ENCODE peak calls at places on chromosomes 1 and 21, in ten cellular contexts. One of them, this sample, is unnamed.

GRCh38 chr1:156262461-156263287 is 14.8 kb upstream of the PAQR6 start:
- DNase-seq in uterus: no peak
- DNase-seq in MV-4-11: no peak
- DNase-seq in mucosa of descending colon: no peak
- DNase-seq in lower lobe of right lung: no peak
- DNase-seq in endothelial cell: no peak
- DNase-seq in tibial artery: no peak
- DNase-seq in mucosa of gallbladder: no peak
- DNase-seq in T-helper 9 cell: no peak
- DNase-seq in small intestine: no peak
- DNase-seq in this sample: no peak

GRCh38 chr1:42211224-42211623 is 46.7 kb upstream of the GUCA2A start:
- DNase-seq in uterus: no peak
- DNase-seq in MV-4-11: no peak
- DNase-seq in mucosa of descending colon: no peak
- DNase-seq in lower lobe of right lung: no peak
- DNase-seq in endothelial cell: no peak
- DNase-seq in tibial artery: no peak
- DNase-seq in mucosa of gallbladder: no peak
- DNase-seq in T-helper 9 cell: no peak
- DNase-seq in small intestine: no peak
- DNase-seq in this sample: no peak

GRCh38 chr21:15679630-15680029 is 50.2 kb upstream of the USP25 start:
- DNase-seq in uterus: no peak
- DNase-seq in MV-4-11: no peak
- DNase-seq in mucosa of descending colon: no peak
- DNase-seq in lower lobe of right lung: no peak
- DNase-seq in endothelial cell: no peak
- DNase-seq in tibial artery: no peak
- DNase-seq in mucosa of gallbladder: no peak
- DNase-seq in T-helper 9 cell: no peak
- DNase-seq in small intestine: no peak
- DNase-seq in this sample: peak

GRCh38 chr1:71193153-71193552 is 112.3 kb upstream of the ZRANB2 start:
- DNase-seq in uterus: no peak
- DNase-seq in MV-4-11: no peak
- DNase-seq in mucosa of descending colon: no peak
- DNase-seq in lower lobe of right lung: no peak
- DNase-seq in endothelial cell: no peak
- DNase-seq in tibial artery: no peak
- DNase-seq in mucosa of gallbladder: peak
- DNase-seq in T-helper 9 cell: no peak
- DNase-seq in small intestine: no peak
- DNase-seq in this sample: no peak

GRCh38 chr1:154849645-154850131 is 20.4 kb downstream of the KCNN3 start:
- DNase-seq in uterus: no peak
- DNase-seq in MV-4-11: no peak
- DNase-seq in mucosa of descending colon: no peak
- DNase-seq in lower lobe of right lung: no peak
- DNase-seq in endothelial cell: no peak
- DNase-seq in tibial artery: no peak
- DNase-seq in mucosa of gallbladder: no peak
- DNase-seq in T-helper 9 cell: no peak
- DNase-seq in small intestine: no peak
- DNase-seq in this sample: peak

GRCh38 chr1:2314297-2314802 is 77.0 kb downstream of the MORN1 start:
- DNase-seq in uterus: peak
- DNase-seq in MV-4-11: peak
- DNase-seq in mucosa of descending colon: peak
- DNase-seq in lower lobe of right lung: peak
- DNase-seq in endothelial cell: peak
- DNase-seq in tibial artery: peak
- DNase-seq in mucosa of gallbladder: peak
- DNase-seq in T-helper 9 cell: no peak
- DNase-seq in small intestine: no peak
- DNase-seq in this sample: no peak

GRCh38 chr1:220338759-220339158 is 66.5 kb upstream of the RAB3GAP2 start:
- DNase-seq in uterus: no peak
- DNase-seq in MV-4-11: no peak
- DNase-seq in mucosa of descending colon: no peak
- DNase-seq in lower lobe of right lung: no peak
- DNase-seq in endothelial cell: no peak
- DNase-seq in tibial artery: no peak
- DNase-seq in mucosa of gallbladder: no peak
- DNase-seq in T-helper 9 cell: no peak
- DNase-seq in small intestine: no peak
- DNase-seq in this sample: no peak

GRCh38 chr1:117339866-117340357 is 27.3 kb upstream of the MAN1A2 start:
- DNase-seq in uterus: peak
- DNase-seq in MV-4-11: peak
- DNase-seq in mucosa of descending colon: no peak
- DNase-seq in lower lobe of right lung: no peak
- DNase-seq in endothelial cell: no peak
- DNase-seq in tibial artery: no peak
- DNase-seq in mucosa of gallbladder: peak
- DNase-seq in T-helper 9 cell: no peak
- DNase-seq in small intestine: peak
- DNase-seq in this sample: peak

GRCh38 chr1:153771841-153772593 is 3.2 kb upstream of the SLC27A3 start:
- DNase-seq in uterus: peak
- DNase-seq in MV-4-11: no peak
- DNase-seq in mucosa of descending colon: no peak
- DNase-seq in lower lobe of right lung: no peak
- DNase-seq in endothelial cell: peak
- DNase-seq in tibial artery: no peak
- DNase-seq in mucosa of gallbladder: no peak
- DNase-seq in T-helper 9 cell: no peak
- DNase-seq in small intestine: no peak
- DNase-seq in this sample: peak